ENCODE peak calls at places on chromosomes 1 and 21, in four cellular contexts. N is psoas muscle, O is HepG2, L is NB4. F is an unnamed sample.

GRCh38 chr1:98323396-98323795 is 338.1 kb upstream of the SNX7 start:
- DNase-seq in O (no peak), N (no peak), L (peak), F (peak)

GRCh38 chr1:66275083-66275482 is 258.9 kb upstream of the SGIP1 start:
- DNase-seq in L (no peak), O (no peak), N (no peak), F (no peak)

GRCh38 chr1:30728340-30728739 is 5.0 kb upstream of the MATN1 start:
- DNase-seq in O (no peak), L (no peak), N (no peak), F (no peak)

GRCh38 chr1:31413405-31414005 is 492 bp downstream of the SERINC2 start:
- DNase-seq in L (peak), N (peak), O (no peak), F (no peak)

GRCh38 chr1:8151647-8152046 is 125.5 kb upstream of the ERRFI1 start:
- DNase-seq in O (peak), N (no peak), L (no peak), F (no peak)

GRCh38 chr1:230109871-230110667 is 43.0 kb downstream of the GALNT2 start:
- DNase-seq in N (no peak), O (peak), L (no peak), F (no peak)

GRCh38 chr1:242871631-242872030 is 347.1 kb upstream of the PLD5 start:
- DNase-seq in O (no peak), N (no peak), L (no peak), F (no peak)

GRCh38 chr1:94783342-94784264 is 36.6 kb upstream of the SLC44A3 start:
- DNase-seq in N (peak), L (no peak), O (no peak), F (peak)

GRCh38 chr1:241130881-241131280 is 226.1 kb downstream of the RGS7 start:
- DNase-seq in O (no peak), N (no peak), L (no peak), F (no peak)

GRCh38 chr1:64093941-64094340 is 109.5 kb upstream of the UBE2U start:
- DNase-seq in O (no peak), L (no peak), N (no peak), F (peak)

GRCh38 chr21:44003307-44003966 is 8.7 kb upstream of the TRAPPC10 start:
- DNase-seq in N (no peak), L (no peak), O (no peak), F (no peak)

GRCh38 chr1:104720701-104721100 is 971.0 kb downstream of the AMY1C start:
- DNase-seq in L (no peak), N (no peak), O (no peak), F (no peak)

GRCh38 chr1:56331207-56331891 is 248.0 kb downstream of the PLPP3 start:
- DNase-seq in N (no peak), L (no peak), O (peak), F (no peak)

GRCh38 chr1:201705389-201705788 is 123.6 kb upstream of the IPO9 start:
- DNase-seq in L (no peak), O (no peak), N (no peak), F (no peak)

GRCh38 chr21:46055863-46056281 is 42.0 kb upstream of the COL6A2 start:
- DNase-seq in O (no peak), L (no peak), N (peak), F (no peak)

GRCh38 chr1:6496890-6497214 is 5.4 kb upstream of the PLEKHG5 start:
- DNase-seq in L (no peak), O (no peak), N (no peak), F (no peak)

GRCh38 chr1:221706191-221706590 is 35.7 kb downstream of the DUSP10 start:
- DNase-seq in L (no peak), O (no peak), N (no peak), F (no peak)

GRCh38 chr1:60227581-60228252 is 154.1 kb upstream of the C1orf87 start:
- DNase-seq in O (no peak), L (no peak), N (no peak), F (no peak)

GRCh38 chr1:17272641-17273040 is 23.7 kb downstream of the PADI3 start:
- DNase-seq in N (no peak), O (no peak), L (no peak), F (no peak)

GRCh38 chr1:197775282-197776262 is at the start of gene DENND1B:
- DNase-seq in N (peak), O (peak), L (peak), F (peak)

GRCh38 chr1:42173155-42173933 is 8.8 kb upstream of the GUCA2A start:
- DNase-seq in N (peak), L (peak), O (peak), F (no peak)

GRCh38 chr1:92465256-92465647 is 21.5 kb downstream of the GFI1 start:
- DNase-seq in L (peak), N (no peak), O (no peak), F (no peak)

GRCh38 chr1:24418898-24419628 is 3.5 kb downstream of the NIPAL3 start:
- DNase-seq in O (no peak), L (peak), N (no peak), F (no peak)

GRCh38 chr1:228316589-228317387 is 89.8 kb downstream of the TRIM11 start:
- DNase-seq in L (no peak), O (no peak), N (no peak), F (no peak)

GRCh38 chr1:2865571-2866414 is 64.3 kb upstream of the TTC34 start:
- DNase-seq in O (no peak), N (peak), L (no peak), F (no peak)

GRCh38 chr1:35539073-35539823 is 18.0 kb downstream of the KIAA0319L start:
- DNase-seq in N (no peak), O (no peak), L (peak), F (no peak)

GRCh38 chr1:111476761-111477309 is 3.1 kb downstream of the C1orf162 start:
- DNase-seq in N (no peak), O (no peak), L (peak), F (no peak)

GRCh38 chr21:44530221-44530902 is 9.6 kb downstream of the KRTAP10-1 start:
- DNase-seq in N (no peak), O (no peak), L (no peak), F (no peak)

GRCh38 chr1:50700226-50701020 is 259.6 kb downstream of the FAF1 start:
- DNase-seq in L (no peak), O (no peak), N (no peak), F (no peak)

GRCh38 chr1:230422221-230422981 is 3.7 kb downstream of the PGBD5 start:
- DNase-seq in N (no peak), O (no peak), L (no peak), F (no peak)

GRCh38 chr1:26022404-26022779 is 817 bp downstream of the EXTL1 start:
- DNase-seq in N (no peak), O (no peak), L (no peak), F (no peak)

GRCh38 chr1:26025517-26025916 is 3.9 kb downstream of the EXTL1 start:
- DNase-seq in O (no peak), N (no peak), L (no peak), F (no peak)

GRCh38 chr1:26022994-26023393 is 1.4 kb downstream of the EXTL1 start:
- DNase-seq in O (no peak), N (no peak), L (no peak), F (no peak)

GRCh38 chr1:26025060-26025459 is 3.5 kb downstream of the EXTL1 start:
- DNase-seq in O (no peak), L (no peak), N (no peak), F (no peak)

GRCh38 chr1:26023826-26024225 is 2.3 kb downstream of the EXTL1 start:
- DNase-seq in N (no peak), L (no peak), O (no peak), F (no peak)
- H3K4me3 ChIP-seq in N (no peak), L (no peak), O (no peak), F (no peak)

DNA sequence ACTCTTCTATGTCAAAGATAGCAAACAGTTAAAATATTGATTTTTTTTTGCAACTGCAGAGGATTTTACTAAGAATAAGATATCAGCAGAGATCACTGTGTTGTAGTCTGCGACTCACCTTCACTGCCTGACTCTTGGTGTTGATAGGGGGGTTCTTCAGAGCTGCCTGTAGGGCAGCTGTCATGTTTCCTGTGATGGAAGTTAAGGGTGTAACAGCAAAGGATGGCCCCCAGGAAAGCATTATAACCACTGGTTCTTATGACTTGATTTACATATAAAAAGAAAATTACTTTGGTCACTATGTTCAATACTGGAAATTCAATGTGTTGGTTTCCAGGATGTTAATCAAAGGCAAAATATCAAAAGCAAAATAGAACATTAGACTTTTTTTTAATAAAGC is 2.6 kb downstream of the ARPC5 start:
- DNase-seq in N (no peak), O (no peak), L (no peak), F (no peak)
- H3K4me3 ChIP-seq in N (peak), O (peak), L (peak), F (peak)

GRCh38 chr1:248140846-248141245 is 4.1 kb upstream of the OR2M5 start:
- DNase-seq in N (no peak), O (no peak), L (no peak), F (no peak)
- H3K4me3 ChIP-seq in N (no peak), O (no peak), L (no peak), F (no peak)

DNA sequence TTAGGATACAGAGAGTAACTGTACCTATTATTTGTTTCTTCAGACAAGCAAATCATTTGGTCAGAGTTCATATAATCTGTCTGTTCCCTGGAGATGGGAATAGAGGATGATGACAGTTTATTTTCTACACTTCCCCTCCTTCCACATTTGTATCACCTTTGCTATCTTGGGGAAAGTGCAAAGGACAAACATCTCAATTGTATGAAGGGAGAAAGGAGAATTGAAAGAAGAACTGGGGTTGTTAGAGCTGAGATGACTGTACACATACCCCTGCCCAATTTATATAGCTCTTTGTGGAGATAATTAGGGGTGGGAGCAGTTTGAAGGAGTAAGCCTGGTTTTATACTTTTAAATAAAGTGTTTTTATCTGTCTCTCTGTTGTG is 14.0 kb downstream of the POLR3GL start:
- DNase-seq in L (no peak), O (no peak), N (no peak), F (no peak)
- H3K4me3 ChIP-seq in L (peak), O (no peak), N (peak), F (peak)

DNA sequence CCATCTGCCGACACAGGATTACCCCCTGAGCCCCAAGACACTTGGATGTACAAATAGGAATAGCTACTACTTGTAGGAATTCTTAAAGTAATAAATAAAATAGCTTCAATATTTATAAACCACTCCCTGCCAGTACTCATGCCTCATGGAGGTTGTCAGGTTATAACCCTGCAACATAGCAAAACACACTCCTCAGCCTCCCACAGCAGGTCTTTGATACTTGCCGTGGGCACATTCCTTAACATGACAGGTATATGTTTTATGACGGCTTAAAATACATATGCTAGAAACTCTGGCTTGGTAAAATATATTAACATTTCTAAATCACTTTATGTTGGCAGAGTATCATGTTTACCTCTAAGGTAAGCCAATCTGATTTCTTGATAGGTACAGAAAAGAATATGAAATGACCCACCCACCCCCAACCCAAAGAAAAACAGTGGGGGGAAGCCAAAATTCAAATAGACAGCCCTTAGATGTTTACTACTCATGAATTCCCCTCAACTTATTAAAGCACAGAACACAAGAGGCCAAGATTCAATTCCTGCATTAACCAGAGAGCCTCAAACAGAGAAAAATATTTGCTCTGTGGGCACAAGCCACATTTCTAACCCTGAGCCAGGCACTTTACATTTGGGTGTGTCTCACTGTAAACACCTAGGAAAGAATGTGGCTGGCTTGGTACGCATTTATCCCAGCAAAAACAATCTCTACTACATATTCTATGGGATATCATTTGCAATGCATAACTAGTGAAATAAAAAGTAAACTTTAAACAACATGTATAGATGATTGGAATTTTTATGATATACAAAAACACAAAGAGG is 84.4 kb downstream of the PTPN14 start:
- DNase-seq in N (no peak), O (no peak), L (no peak), F (no peak)
- H3K4me3 ChIP-seq in N (no peak), O (no peak), L (no peak), F (no peak)

DNA sequence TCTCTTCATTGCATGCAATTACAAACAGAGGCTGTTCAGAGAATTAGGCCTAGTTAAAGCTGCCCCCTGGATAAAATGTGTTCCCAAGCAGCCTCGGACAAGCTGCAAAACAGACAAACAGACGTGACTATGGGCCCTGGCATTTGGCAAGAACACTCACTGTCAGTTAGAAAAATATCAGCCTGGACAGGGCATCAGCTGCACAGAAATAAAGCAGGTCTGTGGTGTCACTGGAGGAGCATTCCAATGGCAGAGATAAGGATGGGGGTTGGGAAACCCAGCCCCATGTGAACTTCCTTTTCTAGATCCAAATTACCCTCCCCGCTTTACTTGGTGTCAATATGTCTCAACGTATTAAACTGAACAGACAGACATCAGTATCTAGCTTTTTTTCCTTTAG is 177.1 kb downstream of the GPATCH2 start:
- DNase-seq in L (no peak), O (no peak), N (no peak), F (no peak)
- H3K4me3 ChIP-seq in L (no peak), O (no peak), N (no peak), F (no peak)

GRCh38 chr1:16237343-16237830 is 404 bp upstream of the CPLANE2 start:
- DNase-seq in L (no peak), O (no peak), N (no peak), F (no peak)
- H3K4me3 ChIP-seq in L (peak), O (peak), N (peak), F (peak)